ENCODE peak calls at places on chromosomes 12 and 14, in seven cellular contexts. One of them, this sample, is unnamed.

GRCh38 chr14:68232643-68233055 is 413.1 kb downstream of the RAD51B start:
- DNase-seq in Panc1: peak
- DNase-seq in fibroblast of mammary gland: peak
- DNase-seq in psoas muscle: no peak
- DNase-seq in AG04450: peak
- DNase-seq in osteoblast: peak
- DNase-seq in PC-9: peak
- DNase-seq in this sample: peak

GRCh38 chr14:32762886-32763285 is 175.8 kb upstream of the NPAS3 start:
- DNase-seq in Panc1: no peak
- DNase-seq in fibroblast of mammary gland: peak
- DNase-seq in psoas muscle: no peak
- DNase-seq in AG04450: no peak
- DNase-seq in osteoblast: no peak
- DNase-seq in PC-9: no peak
- DNase-seq in this sample: no peak

GRCh38 chr14:96274122-96274910 is 18.3 kb downstream of the BDKRB1 start:
- DNase-seq in Panc1: no peak
- DNase-seq in fibroblast of mammary gland: peak
- DNase-seq in psoas muscle: no peak
- DNase-seq in AG04450: peak
- DNase-seq in osteoblast: no peak
- DNase-seq in PC-9: no peak
- DNase-seq in this sample: no peak

GRCh38 chr12:79690156-79690605 is 583 bp downstream of the PAWR start:
- DNase-seq in Panc1: no peak
- DNase-seq in fibroblast of mammary gland: no peak
- DNase-seq in psoas muscle: no peak
- DNase-seq in AG04450: no peak
- DNase-seq in osteoblast: no peak
- DNase-seq in PC-9: no peak
- DNase-seq in this sample: no peak

GRCh38 chr14:102500190-102500661 is 9.3 kb downstream of the ANKRD9 start:
- DNase-seq in Panc1: no peak
- DNase-seq in fibroblast of mammary gland: peak
- DNase-seq in psoas muscle: peak
- DNase-seq in AG04450: no peak
- DNase-seq in osteoblast: peak
- DNase-seq in PC-9: no peak
- DNase-seq in this sample: peak

GRCh38 chr12:131608740-131609665 is 101.9 kb upstream of the SFSWAP start:
- DNase-seq in Panc1: no peak
- DNase-seq in fibroblast of mammary gland: peak
- DNase-seq in psoas muscle: peak
- DNase-seq in AG04450: no peak
- DNase-seq in osteoblast: peak
- DNase-seq in PC-9: no peak
- DNase-seq in this sample: no peak

GRCh38 chr12:14373202-14373601 is 7.7 kb downstream of the ATF7IP start:
- DNase-seq in Panc1: no peak
- DNase-seq in fibroblast of mammary gland: peak
- DNase-seq in psoas muscle: no peak
- DNase-seq in AG04450: peak
- DNase-seq in osteoblast: peak
- DNase-seq in PC-9: no peak
- DNase-seq in this sample: no peak

GRCh38 chr14:28767851-28768548 is 1.4 kb downstream of the FOXG1 start:
- DNase-seq in Panc1: no peak
- DNase-seq in fibroblast of mammary gland: no peak
- DNase-seq in psoas muscle: peak
- DNase-seq in AG04450: no peak
- DNase-seq in osteoblast: no peak
- DNase-seq in PC-9: no peak
- DNase-seq in this sample: no peak

GRCh38 chr14:54893151-54893760 is 9.4 kb downstream of the GCH1 start:
- DNase-seq in Panc1: no peak
- DNase-seq in fibroblast of mammary gland: peak
- DNase-seq in psoas muscle: no peak
- DNase-seq in AG04450: peak
- DNase-seq in osteoblast: peak
- DNase-seq in PC-9: peak
- DNase-seq in this sample: peak

GRCh38 chr14:90444077-90444696 is 47.4 kb downstream of the CALM1 start:
- DNase-seq in Panc1: no peak
- DNase-seq in fibroblast of mammary gland: peak
- DNase-seq in psoas muscle: peak
- DNase-seq in AG04450: no peak
- DNase-seq in osteoblast: no peak
- DNase-seq in PC-9: peak
- DNase-seq in this sample: no peak

GRCh38 chr12:95484524-95484923 is 10.6 kb downstream of the METAP2 start:
- DNase-seq in Panc1: no peak
- DNase-seq in fibroblast of mammary gland: peak
- DNase-seq in psoas muscle: no peak
- DNase-seq in AG04450: no peak
- DNase-seq in osteoblast: peak
- DNase-seq in PC-9: no peak
- DNase-seq in this sample: peak

GRCh38 chr14:61493239-61493638 is 171.9 kb downstream of the PRKCH start:
- DNase-seq in Panc1: no peak
- DNase-seq in fibroblast of mammary gland: peak
- DNase-seq in psoas muscle: no peak
- DNase-seq in AG04450: peak
- DNase-seq in osteoblast: peak
- DNase-seq in PC-9: no peak
- DNase-seq in this sample: peak

GRCh38 chr12:12804432-12804886 is 8.7 kb upstream of the DDX47 start:
- DNase-seq in Panc1: no peak
- DNase-seq in fibroblast of mammary gland: peak
- DNase-seq in psoas muscle: no peak
- DNase-seq in AG04450: peak
- DNase-seq in osteoblast: peak
- DNase-seq in PC-9: peak
- DNase-seq in this sample: peak

GRCh38 chr12:2737656-2738241 is 57.0 kb upstream of the FKBP4 start:
- DNase-seq in Panc1: no peak
- DNase-seq in fibroblast of mammary gland: no peak
- DNase-seq in psoas muscle: no peak
- DNase-seq in AG04450: no peak
- DNase-seq in osteoblast: no peak
- DNase-seq in PC-9: no peak
- DNase-seq in this sample: no peak

GRCh38 chr12:42237052-42237852 is 796 bp downstream of the YAF2 start:
- DNase-seq in Panc1: peak
- DNase-seq in fibroblast of mammary gland: peak
- DNase-seq in psoas muscle: peak
- DNase-seq in AG04450: no peak
- DNase-seq in osteoblast: peak
- DNase-seq in PC-9: peak
- DNase-seq in this sample: peak

GRCh38 chr12:42237853-42238239 is 202 bp downstream of the YAF2 start:
- DNase-seq in Panc1: no peak
- DNase-seq in fibroblast of mammary gland: no peak
- DNase-seq in psoas muscle: no peak
- DNase-seq in AG04450: no peak
- DNase-seq in osteoblast: peak
- DNase-seq in PC-9: no peak
- DNase-seq in this sample: no peak

GRCh38 chr12:42236017-42236416 is 2.0 kb downstream of the YAF2 start:
- DNase-seq in Panc1: no peak
- DNase-seq in fibroblast of mammary gland: no peak
- DNase-seq in psoas muscle: no peak
- DNase-seq in AG04450: no peak
- DNase-seq in osteoblast: peak
- DNase-seq in PC-9: no peak
- DNase-seq in this sample: no peak

GRCh38 chr12:42235426-42235825 is 2.6 kb downstream of the YAF2 start:
- DNase-seq in Panc1: no peak
- DNase-seq in fibroblast of mammary gland: peak
- DNase-seq in psoas muscle: no peak
- DNase-seq in AG04450: no peak
- DNase-seq in osteoblast: no peak
- DNase-seq in PC-9: no peak
- DNase-seq in this sample: no peak

GRCh38 chr12:42234970-42235369 is 3.1 kb downstream of the YAF2 start:
- DNase-seq in Panc1: no peak
- DNase-seq in fibroblast of mammary gland: peak
- DNase-seq in psoas muscle: no peak
- DNase-seq in AG04450: no peak
- DNase-seq in osteoblast: no peak
- DNase-seq in PC-9: no peak
- DNase-seq in this sample: no peak
- H3K4me3 ChIP-seq in Panc1: no peak
- H3K4me3 ChIP-seq in fibroblast of mammary gland: no peak
- H3K4me3 ChIP-seq in psoas muscle: peak
- H3K4me3 ChIP-seq in AG04450: no peak
- H3K4me3 ChIP-seq in osteoblast: no peak
- H3K4me3 ChIP-seq in PC-9: no peak
- H3K4me3 ChIP-seq in this sample: no peak

DNA sequence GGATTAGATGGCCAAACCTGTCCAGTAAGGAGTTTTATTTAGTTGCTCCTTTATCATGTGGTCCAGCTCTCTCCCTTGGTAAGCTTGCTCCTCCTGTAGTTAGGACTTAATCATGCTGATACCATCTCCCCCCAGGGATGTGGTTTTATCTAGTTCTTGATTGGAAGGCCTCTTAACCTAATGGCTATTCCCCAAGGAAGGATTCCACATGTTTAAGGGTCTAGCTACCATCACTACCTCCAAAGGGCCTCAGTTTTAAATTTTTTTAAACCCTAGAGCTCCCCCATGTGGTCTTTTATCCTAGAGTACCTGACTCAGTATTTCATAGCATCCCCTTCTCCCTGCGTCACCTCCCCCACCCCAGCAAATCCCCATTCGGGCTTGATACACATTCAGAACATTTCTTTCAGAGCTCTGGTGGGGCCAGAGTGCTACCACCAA is 22.5 kb downstream of the MAP3K12 start:
- DNase-seq in Panc1: no peak
- DNase-seq in fibroblast of mammary gland: peak
- DNase-seq in psoas muscle: no peak
- DNase-seq in AG04450: no peak
- DNase-seq in osteoblast: peak
- DNase-seq in PC-9: no peak
- DNase-seq in this sample: no peak
- TF ChIP-seq CTCF in Panc1: peak
- TF ChIP-seq CTCF in fibroblast of mammary gland: peak
- TF ChIP-seq CTCF in psoas muscle: peak
- TF ChIP-seq CTCF in AG04450: peak
- TF ChIP-seq CTCF in osteoblast: peak
- TF ChIP-seq CTCF in PC-9: peak
- TF ChIP-seq CTCF in this sample: peak

DNA sequence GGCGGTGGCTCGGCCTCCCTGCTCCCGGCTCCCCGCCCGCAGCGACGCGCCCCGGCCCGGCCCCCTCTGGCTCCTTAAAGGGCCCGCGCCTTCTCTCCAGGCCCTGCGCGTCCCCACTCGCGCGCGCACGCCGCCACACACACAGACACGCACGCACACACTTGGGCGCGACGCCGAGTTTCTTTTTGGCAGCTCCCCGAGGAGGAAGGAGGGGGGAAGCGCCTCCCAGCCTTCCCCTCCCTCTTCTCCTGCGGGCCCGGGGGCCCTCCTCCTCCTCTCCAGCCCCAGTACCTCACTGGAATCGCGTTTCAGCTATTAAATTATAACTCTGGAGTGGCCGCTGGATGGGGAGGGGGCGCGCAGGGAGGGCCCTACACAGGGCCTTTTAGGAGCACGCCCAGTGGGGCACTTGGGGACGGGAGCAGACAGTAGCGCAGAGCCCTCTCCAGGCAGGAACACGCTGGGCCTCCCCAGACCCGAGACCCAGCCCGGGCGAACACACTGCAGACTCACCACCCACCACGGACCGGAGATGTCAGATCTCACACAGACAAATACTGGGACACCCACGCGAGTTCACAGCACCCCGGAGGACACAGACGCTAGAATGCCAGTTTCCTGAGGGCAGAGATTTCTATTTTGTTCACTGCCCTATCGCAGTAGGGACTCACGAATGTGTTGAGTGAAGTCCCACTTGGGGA is 411 bp upstream of the NCOR2 start:
- DNase-seq in Panc1: no peak
- DNase-seq in fibroblast of mammary gland: peak
- DNase-seq in psoas muscle: peak
- DNase-seq in AG04450: peak
- DNase-seq in osteoblast: peak
- DNase-seq in PC-9: no peak
- DNase-seq in this sample: peak
- H3K4me3 ChIP-seq in Panc1: peak
- H3K4me3 ChIP-seq in fibroblast of mammary gland: peak
- H3K4me3 ChIP-seq in psoas muscle: peak
- H3K4me3 ChIP-seq in AG04450: peak
- H3K4me3 ChIP-seq in osteoblast: peak
- H3K4me3 ChIP-seq in PC-9: peak
- H3K4me3 ChIP-seq in this sample: peak

GRCh38 chr12:64385468-64385867 is 5.1 kb downstream of the C12orf56 start:
- DNase-seq in Panc1: no peak
- DNase-seq in fibroblast of mammary gland: peak
- DNase-seq in psoas muscle: no peak
- DNase-seq in AG04450: no peak
- DNase-seq in osteoblast: peak
- DNase-seq in PC-9: peak
- DNase-seq in this sample: no peak

GRCh38 chr12:64387201-64387816 is 3.2 kb downstream of the C12orf56 start:
- DNase-seq in Panc1: no peak
- DNase-seq in fibroblast of mammary gland: no peak
- DNase-seq in psoas muscle: no peak
- DNase-seq in AG04450: no peak
- DNase-seq in osteoblast: no peak
- DNase-seq in PC-9: peak
- DNase-seq in this sample: no peak

GRCh38 chr12:64389154-64389553 is 1.4 kb downstream of the C12orf56 start:
- DNase-seq in Panc1: no peak
- DNase-seq in fibroblast of mammary gland: no peak
- DNase-seq in psoas muscle: no peak
- DNase-seq in AG04450: no peak
- DNase-seq in osteoblast: no peak
- DNase-seq in PC-9: no peak
- DNase-seq in this sample: no peak

GRCh38 chr12:64392221-64392620 is 1.7 kb upstream of the C12orf56 start:
- DNase-seq in Panc1: no peak
- DNase-seq in fibroblast of mammary gland: peak
- DNase-seq in psoas muscle: no peak
- DNase-seq in AG04450: peak
- DNase-seq in osteoblast: peak
- DNase-seq in PC-9: no peak
- DNase-seq in this sample: no peak

DNA sequence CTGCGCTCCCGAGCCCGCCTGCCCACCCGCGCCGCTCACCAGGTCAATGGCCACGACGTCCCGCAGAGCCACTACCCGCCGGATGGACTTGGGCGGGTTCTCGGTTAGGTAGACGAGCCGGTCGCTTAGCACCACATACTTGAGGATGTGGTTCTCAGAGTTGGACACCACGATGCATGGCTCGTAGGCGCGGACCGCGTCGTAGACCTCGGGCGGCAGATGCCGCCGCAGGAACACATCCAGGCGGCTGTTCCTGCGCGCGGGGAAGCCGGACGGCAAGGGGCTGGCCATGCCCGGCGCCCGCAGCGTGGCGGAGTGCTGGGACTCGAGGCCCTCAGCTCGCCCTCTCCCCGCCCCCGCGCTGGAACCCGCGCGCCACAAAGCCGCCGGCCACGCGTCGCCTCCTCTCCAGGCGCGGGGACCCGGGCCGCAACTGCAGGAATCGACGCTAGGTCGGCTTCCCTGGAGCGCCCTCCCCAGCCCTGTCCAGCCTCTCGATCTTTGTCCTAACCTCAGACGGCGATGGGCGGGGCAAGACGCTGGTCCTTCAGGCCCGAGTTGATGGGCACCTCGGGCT is at the start of gene C12orf56:
- DNase-seq in Panc1: no peak
- DNase-seq in fibroblast of mammary gland: peak
- DNase-seq in psoas muscle: peak
- DNase-seq in AG04450: no peak
- DNase-seq in osteoblast: peak
- DNase-seq in PC-9: no peak
- DNase-seq in this sample: no peak
- TF ChIP-seq CTCF in Panc1: peak
- TF ChIP-seq CTCF in fibroblast of mammary gland: no peak
- TF ChIP-seq CTCF in psoas muscle: no peak
- TF ChIP-seq CTCF in AG04450: no peak
- TF ChIP-seq CTCF in osteoblast: no peak
- TF ChIP-seq CTCF in PC-9: no peak
- TF ChIP-seq CTCF in this sample: no peak